ENCODE peak calls at places on chromosomes 7 and 10, in nine cellular contexts. O is stimulated activated CD4-positive, alpha-beta T cell treated with anti-CD3 and anti-CD28 coated beads, TNF-alpha, amount 100 ng/mL, for 1 hour; C is central memory CD4-positive, alpha-beta T cell; M is astrocyte of the spinal cord; I is upper lobe of right lung; G is H7; Q is NT2/D1; R is activated CD4-positive, alpha-beta T cell treated with anti-CD3 and anti-CD28 coated beads for 36 hours; A is A549. V is an unnamed sample.

GRCh38 chr7:121954803-121955202 is 81.8 kb downstream of the PTPRZ1 start:
- DNase-seq in O (no peak), C (no peak), M (peak), I (no peak), G (no peak), Q (no peak), R (no peak), A (no peak), V (no peak)

GRCh38 chr10:123536176-123536845 is 129.8 kb upstream of the GPR26 start:
- DNase-seq in O (no peak), C (no peak), M (no peak), I (no peak), G (no peak), Q (no peak), R (no peak), A (no peak), V (no peak)

GRCh38 chr7:55132890-55133551 is 114.2 kb downstream of the EGFR start:
- DNase-seq in O (no peak), C (no peak), M (peak), I (no peak), G (no peak), Q (no peak), R (peak), A (peak), V (peak)

GRCh38 chr7:36538126-36538525 is 148.5 kb downstream of the ANLN start:
- DNase-seq in O (no peak), C (no peak), M (no peak), I (no peak), G (no peak), Q (no peak), R (no peak), A (no peak), V (no peak)

GRCh38 chr7:48312151-48312550 is 140.9 kb downstream of the ABCA13 start:
- DNase-seq in O (no peak), C (no peak), M (no peak), I (no peak), G (no peak), Q (no peak), R (no peak), A (no peak), V (no peak)

GRCh38 chr7:69358163-69358821 is 240.0 kb upstream of the AUTS2 start:
- DNase-seq in O (no peak), C (no peak), M (no peak), I (no peak), G (peak), Q (no peak), R (no peak), A (no peak), V (no peak)

GRCh38 chr10:44280615-44281014 is 104.3 kb downstream of the CXCL12 start:
- DNase-seq in O (no peak), C (no peak), M (no peak), I (no peak), G (no peak), Q (no peak), R (no peak), A (no peak), V (no peak)

GRCh38 chr10:64007157-64007556 is 486.0 kb downstream of the REEP3 start:
- DNase-seq in O (no peak), C (no peak), M (no peak), I (no peak), G (no peak), Q (no peak), R (no peak), A (no peak), V (no peak)

GRCh38 chr10:89524279-89524678 is 11.1 kb downstream of the SLC16A12 start:
- DNase-seq in O (no peak), C (no peak), M (no peak), I (no peak), G (no peak), Q (no peak), R (no peak), A (no peak), V (no peak)

GRCh38 chr10:53664620-53665019 is 892.0 kb upstream of the MBL2 start:
- DNase-seq in O (no peak), C (no peak), M (peak), I (peak), G (no peak), Q (no peak), R (no peak), A (no peak), V (no peak)

GRCh38 chr7:157027568-157028527 is 17.4 kb upstream of the MNX1 start:
- DNase-seq in O (no peak), C (no peak), M (no peak), I (no peak), G (peak), Q (no peak), R (no peak), A (no peak), V (peak)

GRCh38 chr10:10204415-10204814 is 813.3 kb upstream of the CELF2 start:
- DNase-seq in O (no peak), C (no peak), M (no peak), I (no peak), G (no peak), Q (no peak), R (no peak), A (no peak), V (no peak)

V was measured in aorta.